ENCODE peak calls at places on chromosomes 11 and 22, in six cellular contexts. M is naive B cell; Y is uterus; J is activated naive CD4-positive, alpha-beta T cell; A is RCC 7860; U is cardiac septum. N is an unnamed sample.

GRCh38 chr11:126219547-126219946 is 8.0 kb downstream of the FAM118B start:
- DNase-seq in M (no peak), Y (no peak), J (no peak), A (no peak), U (no peak), N (no peak)

GRCh38 chr22:50581950-50582561 is 593 bp downstream of the CHKB start:
- DNase-seq in M (no peak), Y (no peak), J (no peak), A (no peak), U (no peak), N (no peak)

GRCh38 chr11:112113539-112114457 is 27.1 kb downstream of the SDHD start:
- DNase-seq in M (peak; percentile 35), Y (no peak), J (no peak), A (peak; percentile 60), U (no peak), N (no peak)

GRCh38 chr11:130612291-130612802 is 163.9 kb downstream of the ADAMTS15 start:
- DNase-seq in M (no peak), Y (no peak), J (no peak), A (peak; percentile 78), U (no peak), N (no peak)

GRCh38 chr11:120385690-120386089 is 49.5 kb downstream of the ARHGEF12 start:
- DNase-seq in M (no peak), Y (no peak), J (no peak), A (no peak), U (no peak), N (no peak)

GRCh38 chr11:12170984-12171383 is 60.6 kb downstream of the MICAL2 start:
- DNase-seq in M (no peak), Y (peak; percentile 58), J (no peak), A (no peak), U (no peak), N (no peak)

GRCh38 chr11:110069158-110069737 is 23.9 kb upstream of the ZC3H12C start:
- DNase-seq in M (no peak), Y (no peak), J (no peak), A (peak; percentile 13), U (no peak), N (no peak)

GRCh38 chr11:70124321-70125061 is 46.4 kb downstream of the ANO1 start:
- DNase-seq in M (no peak), Y (peak; percentile 59), J (no peak), A (no peak), U (no peak), N (no peak)

GRCh38 chr11:57375490-57375889 is 5.5 kb downstream of the PRG3 start:
- DNase-seq in M (no peak), Y (no peak), J (no peak), A (no peak), U (no peak), N (no peak)

GRCh38 chr11:47797633-47798032 is 30.5 kb upstream of the FNBP4 start:
- DNase-seq in M (no peak), Y (no peak), J (no peak), A (peak; percentile 56), U (no peak), N (no peak)

GRCh38 chr11:79414644-79415317 is 26.0 kb downstream of the TENM4 start:
- DNase-seq in M (no peak), Y (peak; percentile 40), J (no peak), A (peak; percentile 79), U (no peak), N (no peak)

GRCh38 chr11:117819096-117820040 is 5.2 kb downstream of the FXYD2 start:
- DNase-seq in M (no peak), Y (peak; percentile 75), J (no peak), A (peak; percentile 55), U (no peak), N (peak; percentile 50)

GRCh38 chr11:121936375-121936774 is 179.6 kb downstream of the BLID start:
- DNase-seq in M (no peak), Y (no peak), J (no peak), A (no peak), U (no peak), N (no peak)

GRCh38 chr22:31327786-31328544 is 18.2 kb downstream of the PATZ1 start:
- DNase-seq in M (no peak), Y (no peak), J (no peak), A (no peak), U (no peak), N (no peak)

GRCh38 chr11:9943346-9944110 is 279.7 kb downstream of the SWAP70 start:
- DNase-seq in M (no peak), Y (no peak), J (no peak), A (no peak), U (no peak), N (no peak)

GRCh38 chr11:130719516-130719915 is 196.8 kb downstream of the SNX19 start:
- DNase-seq in M (no peak), Y (no peak), J (no peak), A (no peak), U (no peak), N (no peak)

GRCh38 chr11:125171974-125172373 is 7.4 kb downstream of the PKNOX2 start:
- DNase-seq in M (no peak), Y (no peak), J (no peak), A (no peak), U (no peak), N (no peak)

GRCh38 chr22:46056169-46057041 is 79.4 kb upstream of the WNT7B start:
- DNase-seq in M (no peak), Y (peak; percentile 43), J (no peak), A (peak; percentile 42), U (peak; percentile 74), N (no peak)

GRCh38 chr11:59822989-59823566 is 12.5 kb upstream of the MRPL16 start:
- DNase-seq in M (peak; percentile 34), Y (no peak), J (no peak), A (peak; percentile 32), U (no peak), N (no peak)

GRCh38 chr11:116224154-116224888 is 548.5 kb downstream of the BUD13 start:
- DNase-seq in M (no peak), Y (peak; percentile 28), J (no peak), A (no peak), U (peak; percentile 70), N (peak; percentile 14)

GRCh38 chr11:78022397-78023396 is at the start of gene KCTD14:
- DNase-seq in M (no peak), Y (peak; percentile 38), J (no peak), A (peak; percentile 41), U (no peak), N (no peak)

GRCh38 chr11:109303342-109303741 is 118.6 kb upstream of the C11orf87 start:
- DNase-seq in M (no peak), Y (no peak), J (no peak), A (no peak), U (no peak), N (no peak)

GRCh38 chr11:27249208-27249509 is 113.9 kb downstream of the CCDC34 start:
- DNase-seq in M (no peak), Y (no peak), J (no peak), A (no peak), U (no peak), N (no peak)

GRCh38 chr11:114762437-114762836 is 84.1 kb downstream of the NXPE2 start:
- DNase-seq in M (no peak), Y (peak; percentile 60), J (no peak), A (peak; percentile 5), U (no peak), N (no peak)

GRCh38 chr11:96052921-96053631 is 129.2 kb upstream of the MTMR2 start:
- DNase-seq in M (no peak), Y (no peak), J (no peak), A (peak; percentile 35), U (no peak), N (no peak)

GRCh38 chr22:26748845-26749244 is 91.5 kb downstream of the MIAT start:
- DNase-seq in M (no peak), Y (no peak), J (no peak), A (no peak), U (no peak), N (no peak)

GRCh38 chr11:19829109-19829790 is 116.6 kb downstream of the NAV2 start:
- DNase-seq in M (no peak), Y (no peak), J (no peak), A (no peak), U (no peak), N (no peak)

GRCh38 chr11:64998690-64999431 is 2.1 kb upstream of the BATF2 start:
- DNase-seq in M (no peak), Y (no peak), J (no peak), A (no peak), U (no peak), N (no peak)

GRCh38 chr11:67310246-67311050 is 7.1 kb downstream of the SSH3 start:
- DNase-seq in M (no peak), Y (no peak), J (no peak), A (no peak), U (no peak), N (no peak)

GRCh38 chr11:16604784-16605439 is 133.5 kb upstream of the C11orf58 start:
- DNase-seq in M (peak; percentile 3), Y (no peak), J (no peak), A (no peak), U (no peak), N (no peak)

GRCh38 chr11:85643255-85643654 is 4.5 kb upstream of the TMEM126A start:
- DNase-seq in M (no peak), Y (no peak), J (no peak), A (no peak), U (no peak), N (no peak)

GRCh38 chr22:41833369-41834004 is 582 bp downstream of the SREBF2 start:
- DNase-seq in M (peak; percentile 50), Y (peak; percentile 41), J (no peak), A (no peak), U (peak; percentile 78), N (peak; percentile 83)

GRCh38 chr11:110430267-110431211 is 791 bp downstream of the FDX1 start:
- DNase-seq in M (peak; percentile 18), Y (no peak), J (no peak), A (no peak), U (peak; percentile 76), N (peak; percentile 59)

GRCh38 chr11:10658621-10659338 is 34.8 kb downstream of the IRAG1 start:
- DNase-seq in M (no peak), Y (no peak), J (no peak), A (peak; percentile 54), U (no peak), N (no peak)

GRCh38 chr11:83033972-83034672 is 37.6 kb downstream of the RAB30 start:
- DNase-seq in M (no peak), Y (peak; percentile 56), J (no peak), A (no peak), U (no peak), N (no peak)

GRCh38 chr11:85464283-85464682 is 162.9 kb downstream of the DLG2 start:
- DNase-seq in M (no peak), Y (no peak), J (no peak), A (no peak), U (no peak), N (no peak)

GRCh38 chr11:114909866-114910265 is 231.5 kb downstream of the NXPE2 start:
- DNase-seq in M (no peak), Y (no peak), J (no peak), A (no peak), U (no peak), N (no peak)

GRCh38 chr11:104653011-104653806 is 245.1 kb downstream of the CASP12 start:
- DNase-seq in M (no peak), Y (no peak), J (no peak), A (peak; percentile 48), U (no peak), N (no peak)

N was measured in GM06990.